ENCODE peak calls at places on chromosomes 11 and 22, in six cellular contexts. G, M, F, O, Y and T are unnamed samples.

GRCh38 chr11:19200410-19201201 is 1.2 kb downstream of the CSRP3 start:
- DNase-seq in O (no peak), F (peak), Y (peak), G (peak), M (no peak), T (peak)

GRCh38 chr22:41949297-41949965 is 2.5 kb upstream of the CENPM start:
- DNase-seq in Y (no peak), O (peak), F (no peak), G (no peak), M (no peak), T (no peak)

GRCh38 chr11:110736158-110736553 is 23.9 kb upstream of the ARHGAP20 start:
- DNase-seq in F (no peak), G (no peak), M (no peak), O (no peak), Y (no peak), T (no peak)

GRCh38 chr11:34953955-34954354 is 37.5 kb downstream of the PDHX start:
- DNase-seq in M (no peak), G (no peak), O (no peak), Y (no peak), F (no peak), T (no peak)

GRCh38 chr11:70263363-70263762 is 7.1 kb upstream of the PPFIA1 start:
- DNase-seq in O (no peak), G (no peak), M (no peak), Y (no peak), F (no peak), T (no peak)

GRCh38 chr11:102495161-102496042 is 35.1 kb downstream of the MMP7 start:
- DNase-seq in Y (no peak), M (no peak), F (peak), G (peak), O (no peak), T (peak)

GRCh38 chr22:31901388-31902137 is 42.8 kb upstream of the YWHAH start:
- DNase-seq in G (no peak), O (no peak), Y (no peak), F (no peak), M (no peak), T (no peak)

GRCh38 chr11:127998421-127998820 is 588.9 kb downstream of the ETS1 start:
- DNase-seq in Y (no peak), F (peak), O (no peak), M (no peak), G (no peak), T (no peak)

GRCh38 chr11:2525166-2525861 is 80.5 kb downstream of the KCNQ1 start:
- DNase-seq in Y (peak), G (no peak), O (peak), F (no peak), M (peak), T (no peak)

GRCh38 chr11:92380882-92381281 is 156.3 kb downstream of the FAT3 start:
- DNase-seq in Y (no peak), O (no peak), F (peak), M (no peak), G (peak), T (no peak)

GRCh38 chr11:65083834-65084597 is at the start of the genes CDCA5 and ZFPL1:
- DNase-seq in G (peak), Y (peak), O (peak), F (peak), M (peak), T (peak)

GRCh38 chr11:15327786-15328231 is 213.1 kb downstream of the INSC start:
- DNase-seq in Y (peak), F (peak), M (peak), G (peak), O (no peak), T (peak)

GRCh38 chr22:35367331-35367886 is 13.5 kb upstream of the HMOX1 start:
- DNase-seq in O (no peak), Y (no peak), G (no peak), F (no peak), M (no peak), T (no peak)

GRCh38 chr11:73196576-73196975 is 21.5 kb upstream of the P2RY2 start:
- DNase-seq in G (no peak), O (no peak), F (no peak), M (no peak), Y (no peak), T (no peak)

GRCh38 chr11:40306938-40307548 is 1152.4 kb downstream of the LRRC4C start:
- DNase-seq in M (no peak), O (no peak), F (peak), Y (no peak), G (peak), T (no peak)

GRCh38 chr11:63599211-63600122 is 14.8 kb downstream of the PLAAT3 start:
- DNase-seq in M (no peak), G (peak), F (peak), O (no peak), Y (no peak), T (no peak)

GRCh38 chr11:65505434-65506315 is 6.8 kb downstream of the MALAT1 start:
- DNase-seq in G (no peak), M (no peak), Y (no peak), O (no peak), F (no peak), T (no peak)

GRCh38 chr11:84922212-84922805 is 704.8 kb downstream of the DLG2 start:
- DNase-seq in M (no peak), G (no peak), F (no peak), O (no peak), Y (no peak), T (no peak)

GRCh38 chr11:86478348-86478747 is 103.7 kb downstream of the CCDC81 start:
- DNase-seq in M (no peak), O (no peak), Y (no peak), G (no peak), F (no peak), T (no peak)

GRCh38 chr22:31039393-31039792 is 41.7 kb upstream of the SMTN start:
- DNase-seq in G (no peak), O (no peak), F (no peak), Y (no peak), M (no peak), T (no peak)

GRCh38 chr11:95585071-95585751 is 204.4 kb downstream of the FAM76B start:
- DNase-seq in M (no peak), O (no peak), F (peak), G (no peak), Y (no peak), T (no peak)

GRCh38 chr11:78212586-78213371 is 24.1 kb downstream of the USP35 start:
- DNase-seq in G (no peak), Y (no peak), F (no peak), M (no peak), O (no peak), T (no peak)

GRCh38 chr11:61694971-61695706 is 14.9 kb downstream of the DAGLA start:
- DNase-seq in G (no peak), F (peak), M (peak), Y (peak), O (no peak), T (peak)

GRCh38 chr11:114039551-114039950 is 20.0 kb upstream of the ZBTB16 start:
- DNase-seq in O (no peak), F (no peak), G (no peak), Y (no peak), M (no peak), T (no peak)

GRCh38 chr11:113974741-113975470 is at the start of gene HTR3A:
- DNase-seq in F (no peak), Y (peak), G (peak), M (peak), O (no peak), T (peak)

GRCh38 chr22:27842994-27843431 is 41.5 kb upstream of the MN1 start:
- DNase-seq in Y (no peak), M (peak), F (no peak), G (no peak), O (no peak), T (no peak)

GRCh38 chr11:48028909-48029685 is 48.7 kb downstream of the PTPRJ start:
- DNase-seq in O (peak), F (no peak), Y (no peak), G (no peak), M (no peak), T (no peak)

GRCh38 chr11:24619900-24620299 is 123.0 kb downstream of the LUZP2 start:
- DNase-seq in F (no peak), O (no peak), Y (no peak), M (no peak), G (no peak), T (no peak)

GRCh38 chr11:67422894-67423293 is 5.4 kb upstream of the RPS6KB2 start:
- DNase-seq in M (no peak), G (peak), Y (no peak), F (peak), O (no peak), T (peak)

GRCh38 chr22:43142881-43143562 is at the start of gene MCAT:
- DNase-seq in Y (peak), F (peak), G (peak), O (peak), M (peak), T (peak)

GRCh38 chr11:11279956-11280689 is 72.9 kb downstream of the CSNK2A3 start:
- DNase-seq in Y (no peak), G (no peak), M (no peak), O (peak), F (no peak), T (no peak)

GRCh38 chr11:14537134-14537599 is 17.0 kb upstream of the PSMA1 start:
- DNase-seq in Y (no peak), O (no peak), M (peak), G (peak), F (peak), T (peak)

GRCh38 chr11:57336111-57336666 is 497 bp upstream of the SSRP1 start:
- DNase-seq in Y (no peak), F (no peak), O (peak), M (no peak), G (no peak), T (no peak)

GRCh38 chr11:93133710-93134109 is 64.1 kb downstream of the SLC36A4 start:
- DNase-seq in M (no peak), Y (no peak), O (no peak), G (no peak), F (no peak), T (no peak)

GRCh38 chr11:14029971-14030531 is 67.5 kb downstream of the SPON1 start:
- DNase-seq in G (peak), M (peak), O (no peak), Y (peak), F (peak), T (peak)

GRCh38 chr11:35216962-35217667 is 78.1 kb downstream of the CD44 start:
- DNase-seq in O (no peak), M (no peak), G (no peak), F (peak), Y (no peak), T (no peak)

GRCh38 chr11:76579047-76579751 is 91.3 kb downstream of the LRRC32 start:
- DNase-seq in O (no peak), Y (peak), G (no peak), M (peak), F (no peak), T (no peak)

GRCh38 chr22:49372111-49372529 is 455.6 kb downstream of the BRD1 start:
- DNase-seq in G (no peak), M (no peak), Y (no peak), O (peak), F (no peak), T (no peak)

GRCh38 chr22:33996824-33997223 is 76.5 kb upstream of the LARGE1 start:
- DNase-seq in F (no peak), M (no peak), Y (no peak), O (no peak), G (no peak), T (no peak)

GRCh38 chr11:126129681-126130671 is 67.3 kb upstream of the CDON start:
- DNase-seq in O (peak), M (no peak), G (no peak), F (no peak), Y (no peak), T (no peak)
- TF ChIP-seq CTCF in O (no peak), M (no peak), G (no peak), F (no peak), Y (no peak), T (no peak)

DNA sequence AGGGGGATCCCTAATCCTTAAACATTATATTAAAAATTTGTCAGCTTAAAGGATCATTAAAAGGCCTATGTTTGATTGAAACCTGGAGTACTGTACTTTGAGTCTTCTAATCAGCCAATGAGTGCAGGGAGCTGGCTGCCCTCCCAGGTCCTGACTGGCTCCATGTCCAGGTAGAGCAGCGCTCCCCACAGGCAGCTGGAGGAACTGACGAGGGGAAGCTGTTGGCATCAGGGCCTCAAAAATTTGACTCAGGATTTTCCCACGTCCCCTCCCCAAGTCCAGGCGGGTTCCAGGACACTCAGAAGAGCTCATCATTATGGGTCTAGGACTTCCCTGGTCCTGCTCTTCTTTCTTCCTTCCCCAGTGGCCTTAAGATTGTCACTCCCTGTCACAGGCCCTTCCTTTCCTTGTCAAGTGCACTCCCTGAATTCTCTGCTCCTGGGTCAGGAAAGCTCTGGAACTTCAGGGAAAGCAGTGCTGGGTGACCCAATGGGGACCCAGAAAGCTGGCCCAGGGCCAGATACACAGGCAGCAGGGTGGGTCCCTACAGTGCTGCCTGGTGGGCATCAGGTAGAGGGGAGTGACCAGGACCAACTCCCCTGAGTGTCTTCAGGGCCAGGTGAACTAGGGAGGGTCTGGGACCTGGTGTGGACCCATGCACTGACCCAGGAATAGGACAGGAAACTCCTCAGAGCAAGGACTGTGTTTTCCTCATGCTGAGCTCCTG is 65.5 kb downstream of the GGTLC2 start:
- DNase-seq in Y (no peak), G (no peak), F (no peak), M (no peak), O (no peak), T (no peak)
- TF ChIP-seq CTCF in Y (no peak), G (no peak), F (peak), M (no peak), O (no peak), T (peak)

DNA sequence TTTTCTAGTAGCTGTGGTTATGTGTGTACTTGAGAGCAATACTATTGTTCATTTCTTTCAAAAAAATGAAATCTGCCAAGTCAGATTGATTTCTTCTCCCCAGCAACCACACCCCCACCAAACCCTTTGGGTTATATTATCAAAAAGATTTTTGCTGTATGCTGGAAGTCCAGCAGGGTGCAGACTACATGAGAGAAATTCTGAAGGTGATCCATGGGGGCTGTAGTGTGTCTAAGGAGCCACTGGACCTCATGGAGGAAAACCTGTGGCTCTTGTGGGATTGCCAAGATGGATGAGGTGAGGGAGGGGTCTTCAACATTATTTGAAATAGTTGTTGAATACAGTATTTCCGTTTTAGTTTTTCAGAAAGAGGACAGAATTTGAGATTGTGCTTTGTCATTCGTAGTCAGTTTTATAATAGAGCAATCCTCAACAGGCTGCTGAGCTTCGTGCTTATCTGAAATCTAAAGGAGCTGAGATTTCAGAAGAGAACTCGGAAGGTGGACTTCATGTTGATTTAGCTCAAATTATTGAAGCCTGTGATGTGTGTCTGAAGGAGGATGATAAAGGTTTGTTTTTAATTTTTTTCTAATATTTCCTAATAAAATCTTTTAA is 3.1 kb downstream of the EIF3M start:
- DNase-seq in F (peak), Y (no peak), M (no peak), O (no peak), G (peak), T (peak)
- TF ChIP-seq CTCF in F (peak), Y (no peak), M (no peak), O (no peak), G (no peak), T (no peak)

GRCh38 chr11:116194156-116194904 is 578.5 kb downstream of the BUD13 start:
- DNase-seq in Y (no peak), G (no peak), O (no peak), M (no peak), F (no peak), T (no peak)

GRCh38 chr11:116192509-116193206 is 580.1 kb downstream of the BUD13 start:
- DNase-seq in F (no peak), O (peak), Y (no peak), M (no peak), G (no peak), T (no peak)

GRCh38 chr11:116190206-116190605 is 582.6 kb downstream of the BUD13 start:
- DNase-seq in G (no peak), O (peak), F (no peak), M (no peak), Y (no peak), T (no peak)

GRCh38 chr11:116190861-116191260 is 581.9 kb downstream of the BUD13 start:
- DNase-seq in O (peak), Y (no peak), G (no peak), M (no peak), F (no peak), T (no peak)

GRCh38 chr11:116193321-116194114 is 579.3 kb downstream of the BUD13 start:
- DNase-seq in M (no peak), G (peak), F (peak), Y (no peak), O (no peak), T (peak)
- TF ChIP-seq CTCF in M (no peak), G (no peak), F (no peak), Y (no peak), O (no peak), T (no peak)

DNA sequence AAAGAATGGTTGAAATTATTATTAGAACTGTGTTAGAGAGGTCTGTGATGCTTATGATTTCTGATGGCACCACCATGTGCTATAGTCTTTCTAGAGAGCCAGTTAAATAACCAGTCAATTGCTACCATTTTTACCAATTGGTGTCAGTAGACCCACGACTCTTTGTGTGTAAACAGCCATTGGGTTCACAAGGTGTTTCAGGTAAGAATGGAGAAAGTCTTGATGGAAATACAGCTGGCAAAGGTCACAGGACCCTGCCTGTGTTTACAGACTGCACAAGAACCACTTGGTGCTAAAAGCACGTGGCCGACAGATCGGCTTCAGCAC is 30.5 kb upstream of the OR10G7 start:
- DNase-seq in O (no peak), Y (no peak), G (no peak), F (no peak), M (no peak), T (no peak)
- TF ChIP-seq CTCF in O (no peak), Y (no peak), G (no peak), F (no peak), M (no peak), T (no peak)

GRCh38 chr22:47221840-47222615 is 459.6 kb downstream of the TBC1D22A start:
- DNase-seq in Y (no peak), O (no peak), G (no peak), F (no peak), M (no peak), T (no peak)

GRCh38 chr22:47225080-47225930 is 462.9 kb downstream of the TBC1D22A start:
- DNase-seq in G (no peak), M (no peak), Y (no peak), F (no peak), O (no peak), T (no peak)

GRCh38 chr22:47219789-47220188 is 457.3 kb downstream of the TBC1D22A start:
- DNase-seq in Y (no peak), O (no peak), G (no peak), M (no peak), F (no peak), T (no peak)

GRCh38 chr22:47218671-47219070 is 456.2 kb downstream of the TBC1D22A start:
- DNase-seq in Y (no peak), O (peak), F (no peak), G (no peak), M (no peak), T (no peak)

DNA sequence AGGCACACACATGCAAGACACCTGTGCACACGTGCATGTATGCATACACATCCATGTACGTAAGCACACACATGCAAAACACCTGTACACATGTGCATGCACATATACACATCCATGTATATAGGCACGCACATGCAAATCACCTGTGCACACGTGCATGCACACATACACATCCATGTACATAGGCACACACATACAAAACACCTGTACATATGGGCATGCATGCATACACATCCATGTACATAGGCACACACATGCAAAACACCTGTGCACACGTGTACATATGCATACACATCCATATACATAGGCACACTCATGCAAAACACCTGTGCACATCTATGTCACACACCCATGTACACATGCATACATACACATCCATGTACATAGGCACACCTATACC is 458.3 kb downstream of the TBC1D22A start:
- DNase-seq in M (no peak), F (no peak), Y (no peak), O (no peak), G (no peak), T (no peak)
- TF ChIP-seq CTCF in M (no peak), F (no peak), Y (no peak), O (no peak), G (no peak), T (no peak)

DNA sequence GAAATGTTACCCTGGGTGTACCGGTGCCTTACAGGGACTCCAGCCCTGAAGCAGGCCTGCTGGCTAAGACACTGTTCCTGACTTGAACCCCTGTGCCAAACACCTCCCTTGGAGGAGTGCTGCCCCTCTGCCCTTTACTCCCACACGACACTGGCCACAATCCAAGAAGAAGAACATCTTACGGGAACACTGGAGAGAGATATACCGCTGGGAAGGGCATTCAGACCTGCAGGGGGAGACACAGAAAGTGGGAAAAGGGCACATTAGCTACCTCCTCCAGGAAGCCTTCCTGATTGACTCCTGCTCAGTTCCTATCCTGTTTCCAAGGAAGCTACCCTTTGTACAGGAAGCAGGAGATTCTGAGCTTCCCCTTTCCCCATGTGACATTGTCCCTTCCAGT is 18.7 kb downstream of the TMPRSS13 start:
- DNase-seq in Y (no peak), O (no peak), G (no peak), F (no peak), M (no peak), T (no peak)
- TF ChIP-seq CTCF in Y (no peak), O (no peak), G (no peak), F (no peak), M (no peak), T (no peak)